ENCODE peak calls at places on chromosomes 4 and X, in seven cellular contexts. One of them, this sample, is unnamed.

GRCh38 chr4:159070742-159071141 is 32.1 kb upstream of the RAPGEF2 start:
- DNase-seq in tibial nerve: peak
- DNase-seq in non-pigmented ciliary epithelial cell: peak
- DNase-seq in hypothalamus: no peak
- DNase-seq in BE2C: peak
- DNase-seq in GF-D8: no peak
- DNase-seq in transverse colon: no peak
- DNase-seq in this sample: peak

GRCh38 chr4:133147922-133148689 is 988 bp upstream of the PCDH10 start:
- DNase-seq in transverse colon: no peak
- DNase-seq in BE2C: peak
- DNase-seq in tibial nerve: no peak
- DNase-seq in hypothalamus: peak
- DNase-seq in non-pigmented ciliary epithelial cell: no peak
- DNase-seq in GF-D8: no peak
- DNase-seq in this sample: no peak

GRCh38 chr4:138736362-138736761 is 279.2 kb upstream of the NOCT start:
- DNase-seq in BE2C: no peak
- DNase-seq in GF-D8: no peak
- DNase-seq in non-pigmented ciliary epithelial cell: no peak
- DNase-seq in transverse colon: no peak
- DNase-seq in hypothalamus: no peak
- DNase-seq in tibial nerve: no peak
- DNase-seq in this sample: no peak

GRCh38 chr4:100022792-100023222 is 72.7 kb upstream of the H2AZ1 start:
- DNase-seq in transverse colon: no peak
- DNase-seq in GF-D8: no peak
- DNase-seq in hypothalamus: no peak
- DNase-seq in tibial nerve: no peak
- DNase-seq in non-pigmented ciliary epithelial cell: no peak
- DNase-seq in BE2C: peak
- DNase-seq in this sample: no peak

GRCh38 chr4:118772149-118773081 is 63.5 kb downstream of the SEC24D start:
- DNase-seq in GF-D8: peak
- DNase-seq in non-pigmented ciliary epithelial cell: no peak
- DNase-seq in hypothalamus: no peak
- DNase-seq in tibial nerve: no peak
- DNase-seq in BE2C: peak
- DNase-seq in transverse colon: no peak
- DNase-seq in this sample: no peak

GRCh38 chr4:136754810-136755530 is 777.3 kb downstream of the PCDH18 start:
- DNase-seq in GF-D8: no peak
- DNase-seq in tibial nerve: no peak
- DNase-seq in non-pigmented ciliary epithelial cell: no peak
- DNase-seq in BE2C: no peak
- DNase-seq in hypothalamus: no peak
- DNase-seq in transverse colon: no peak
- DNase-seq in this sample: no peak

GRCh38 chr4:28686618-28687017 is 1826.0 kb downstream of the STIM2 start:
- DNase-seq in tibial nerve: no peak
- DNase-seq in BE2C: peak
- DNase-seq in transverse colon: peak
- DNase-seq in GF-D8: no peak
- DNase-seq in hypothalamus: no peak
- DNase-seq in non-pigmented ciliary epithelial cell: peak
- DNase-seq in this sample: no peak

GRCh38 chr4:165379662-165380061 is 854 bp downstream of the CPE start:
- DNase-seq in hypothalamus: no peak
- DNase-seq in BE2C: no peak
- DNase-seq in transverse colon: no peak
- DNase-seq in non-pigmented ciliary epithelial cell: no peak
- DNase-seq in GF-D8: no peak
- DNase-seq in tibial nerve: no peak
- DNase-seq in this sample: no peak

GRCh38 chr4:144666539-144667175 is 20.7 kb downstream of the HHIP start:
- DNase-seq in GF-D8: no peak
- DNase-seq in transverse colon: no peak
- DNase-seq in non-pigmented ciliary epithelial cell: peak
- DNase-seq in tibial nerve: no peak
- DNase-seq in hypothalamus: no peak
- DNase-seq in BE2C: no peak
- DNase-seq in this sample: peak

GRCh38 chr4:76736434-76736833 is 161.5 kb downstream of the SOWAHB start:
- DNase-seq in hypothalamus: no peak
- DNase-seq in transverse colon: no peak
- DNase-seq in GF-D8: no peak
- DNase-seq in non-pigmented ciliary epithelial cell: no peak
- DNase-seq in BE2C: no peak
- DNase-seq in tibial nerve: no peak
- DNase-seq in this sample: no peak

GRCh38 chrX:110914281-110914680 is 118.7 kb upstream of the CHRDL1 start:
- DNase-seq in tibial nerve: no peak
- DNase-seq in non-pigmented ciliary epithelial cell: no peak
- DNase-seq in transverse colon: no peak
- DNase-seq in hypothalamus: no peak
- DNase-seq in BE2C: no peak
- DNase-seq in GF-D8: no peak
- DNase-seq in this sample: no peak

GRCh38 chr4:126790633-126791032 is 842.1 kb upstream of the INTU start:
- DNase-seq in BE2C: no peak
- DNase-seq in hypothalamus: no peak
- DNase-seq in transverse colon: no peak
- DNase-seq in GF-D8: no peak
- DNase-seq in non-pigmented ciliary epithelial cell: no peak
- DNase-seq in tibial nerve: no peak
- DNase-seq in this sample: no peak

GRCh38 chr4:76550966-76551780 is 116.1 kb downstream of the SHROOM3 start:
- DNase-seq in GF-D8: no peak
- DNase-seq in non-pigmented ciliary epithelial cell: no peak
- DNase-seq in transverse colon: no peak
- DNase-seq in tibial nerve: no peak
- DNase-seq in hypothalamus: no peak
- DNase-seq in BE2C: no peak
- DNase-seq in this sample: no peak

GRCh38 chrX:111868726-111869638 is 7.0 kb upstream of the TRPC5OS start:
- DNase-seq in non-pigmented ciliary epithelial cell: no peak
- DNase-seq in hypothalamus: no peak
- DNase-seq in tibial nerve: no peak
- DNase-seq in BE2C: no peak
- DNase-seq in GF-D8: no peak
- DNase-seq in transverse colon: no peak
- DNase-seq in this sample: no peak

GRCh38 chr4:152531479-152531878 is 4.4 kb downstream of the FBXW7 start:
- DNase-seq in tibial nerve: no peak
- DNase-seq in non-pigmented ciliary epithelial cell: no peak
- DNase-seq in hypothalamus: no peak
- DNase-seq in GF-D8: no peak
- DNase-seq in transverse colon: no peak
- DNase-seq in BE2C: no peak
- DNase-seq in this sample: no peak

GRCh38 chr4:48244665-48245064 is 25.0 kb downstream of the TEC start:
- DNase-seq in GF-D8: no peak
- DNase-seq in tibial nerve: no peak
- DNase-seq in non-pigmented ciliary epithelial cell: no peak
- DNase-seq in transverse colon: no peak
- DNase-seq in hypothalamus: no peak
- DNase-seq in BE2C: no peak
- DNase-seq in this sample: no peak

GRCh38 chr4:44927361-44928061 is 201.2 kb upstream of the GNPDA2 start:
- DNase-seq in hypothalamus: no peak
- DNase-seq in GF-D8: no peak
- DNase-seq in transverse colon: no peak
- DNase-seq in non-pigmented ciliary epithelial cell: peak
- DNase-seq in tibial nerve: no peak
- DNase-seq in BE2C: no peak
- DNase-seq in this sample: no peak